ENCODE peak calls at places on chromosomes 7 and 10, in four cellular contexts. L, D, E and O are unnamed samples. For H3K27me3 and H3K36me3, the result is how much of the 10 kb centered on the place peaks cover.

GRCh38 chr10:3757638-3758490 is 27.1 kb downstream of the KLF6 start:
- DNase-seq in L (no peak), D (no peak), E (no peak), O (no peak)

GRCh38 chr10:109762556-109762955 is 160.8 kb downstream of the XPNPEP1 start:
- DNase-seq in L (no peak), D (no peak), E (no peak), O (no peak)

GRCh38 chr10:95229724-95230627 is 35.9 kb downstream of the ACSM6 start:
- DNase-seq in L (no peak), D (no peak), E (no peak), O (no peak)

GRCh38 chr7:30931927-30932540 is 20.4 kb downstream of the AQP1 start:
- DNase-seq in L (peak), D (peak), E (no peak), O (no peak)

GRCh38 chr7:29924684-29925083 is 64.9 kb downstream of the SCRN1 start:
- DNase-seq in L (no peak), D (no peak), E (no peak), O (no peak)

GRCh38 chr10:77925410-77925794 is 1.2 kb downstream of the DLG5 start:
- DNase-seq in L (no peak), D (peak), E (no peak), O (no peak)

GRCh38 chr7:130021105-130021834 is 29.9 kb downstream of the ZC3HC1 start:
- DNase-seq in L (no peak), D (no peak), E (no peak), O (peak)

GRCh38 chr7:272631-273030 is 17.3 kb upstream of the FOXL3 start:
- DNase-seq in L (no peak), D (no peak), E (no peak), O (peak)

GRCh38 chr7:154287370-154287769 is 235.2 kb downstream of the DPP6 start:
- DNase-seq in L (no peak), D (no peak), E (no peak), O (no peak)

GRCh38 chr10:773562-774161 is 84.2 kb upstream of the DIP2C start:
- DNase-seq in L (no peak), D (no peak), E (no peak), O (no peak)

GRCh38 chr7:47227762-47228177 is 354.1 kb downstream of the TNS3 start:
- DNase-seq in L (no peak), D (peak), E (no peak), O (no peak)

GRCh38 chr10:3401491-3401938 is 228.9 kb upstream of the PITRM1 start:
- DNase-seq in L (no peak), D (no peak), E (no peak), O (no peak)

GRCh38 chr7:44269417-44269816 is 56.0 kb downstream of the CAMK2B start:
- DNase-seq in L (no peak), D (no peak), E (no peak), O (no peak)

GRCh38 chr10:86290933-86291615 is 75.5 kb downstream of the GRID1 start:
- DNase-seq in L (no peak), D (no peak), E (no peak), O (no peak)

GRCh38 chr10:6164271-6165095 is 38.2 kb upstream of the PFKFB3 start:
- DNase-seq in L (no peak), D (no peak), E (peak), O (no peak)

GRCh38 chr10:15690031-15690430 is 29.7 kb downstream of the ITGA8 start:
- DNase-seq in L (no peak), D (no peak), E (no peak), O (no peak)

GRCh38 chr10:61701055-61701705 is 38.5 kb downstream of the CABCOCO1 start:
- DNase-seq in L (no peak), D (no peak), E (no peak), O (no peak)

GRCh38 chr7:24334012-24334411 is 50.0 kb downstream of the NPY start:
- DNase-seq in L (no peak), D (no peak), E (no peak), O (no peak)

GRCh38 chr10:102347236-102347828 is 48.2 kb upstream of the NFKB2 start:
- DNase-seq in L (peak), D (peak), E (no peak), O (peak)

GRCh38 chr10:102344067-102344466 is 51.4 kb upstream of the NFKB2 start:
- DNase-seq in L (no peak), D (no peak), E (no peak), O (no peak)

GRCh38 chr10:102342462-102342861 is 53.0 kb upstream of the NFKB2 start:
- DNase-seq in L (no peak), D (no peak), E (no peak), O (no peak)

GRCh38 chr10:102341038-102341688 is 54.3 kb upstream of the NFKB2 start:
- DNase-seq in L (no peak), D (no peak), E (no peak), O (no peak)

DNA sequence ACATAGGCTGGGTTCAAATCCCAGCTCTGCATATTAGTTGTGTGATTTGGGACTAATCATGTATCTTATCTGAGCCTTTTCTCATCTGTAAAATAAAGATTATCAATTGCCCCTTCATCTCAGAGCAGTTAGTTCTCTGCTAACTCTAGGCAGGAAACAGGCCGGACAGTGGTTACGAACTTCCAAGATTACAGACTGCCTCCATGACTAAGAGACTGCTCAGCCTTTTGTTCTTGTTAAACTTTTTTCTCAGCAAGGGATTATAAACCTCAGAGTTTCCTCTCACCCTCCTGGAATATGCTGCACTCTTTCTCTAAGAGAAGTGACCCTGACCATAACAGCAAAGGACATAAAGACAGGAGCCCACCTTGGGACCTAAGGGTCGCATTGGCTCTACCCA is 52.5 kb upstream of the NFKB2 start:
- DNase-seq in L (no peak), D (no peak), E (no peak), O (no peak)
- H3K27ac ChIP-seq in L (no peak), D (no peak), E (no peak), O (no peak)

GRCh38 chr10:103951183-103951582 is 15.8 kb upstream of the SLK start:
- DNase-seq in L (no peak), D (no peak), E (no peak), O (no peak)
- H3K27me3 ChIP-seq in L (under half), D (under half), E (under half), O (under half)

GRCh38 chr7:55992346-55992745 is 28.0 kb downstream of the NIPSNAP2 start:
- DNase-seq in L (no peak), D (no peak), E (no peak), O (no peak)
- H3K36me3 ChIP-seq in L (half or more), D (under half), E (under half), O (half or more)

DNA sequence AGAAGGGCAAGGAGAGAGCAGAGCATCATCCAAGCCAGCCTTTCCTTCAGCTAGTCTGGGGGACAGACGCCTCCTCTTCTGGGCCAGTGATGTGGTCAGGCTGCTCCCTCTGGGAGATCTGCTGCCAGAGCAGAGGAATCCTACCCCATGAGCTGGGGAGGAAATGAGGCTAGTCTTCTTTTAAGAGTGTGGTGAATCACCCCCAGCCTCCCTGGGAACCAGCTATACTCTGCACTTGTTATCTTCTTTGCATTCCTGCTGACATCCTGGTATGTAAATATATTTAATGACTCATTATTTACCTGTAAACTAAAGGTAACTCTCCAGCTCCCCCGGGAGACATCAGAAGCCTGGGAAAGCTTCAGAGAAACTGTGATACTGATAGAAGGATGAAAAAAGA is 41.6 kb upstream of the EPHB6 start:
- DNase-seq in L (no peak), D (no peak), E (no peak), O (no peak)
- H3K27ac ChIP-seq in L (no peak), D (no peak), E (peak), O (no peak)

DNA sequence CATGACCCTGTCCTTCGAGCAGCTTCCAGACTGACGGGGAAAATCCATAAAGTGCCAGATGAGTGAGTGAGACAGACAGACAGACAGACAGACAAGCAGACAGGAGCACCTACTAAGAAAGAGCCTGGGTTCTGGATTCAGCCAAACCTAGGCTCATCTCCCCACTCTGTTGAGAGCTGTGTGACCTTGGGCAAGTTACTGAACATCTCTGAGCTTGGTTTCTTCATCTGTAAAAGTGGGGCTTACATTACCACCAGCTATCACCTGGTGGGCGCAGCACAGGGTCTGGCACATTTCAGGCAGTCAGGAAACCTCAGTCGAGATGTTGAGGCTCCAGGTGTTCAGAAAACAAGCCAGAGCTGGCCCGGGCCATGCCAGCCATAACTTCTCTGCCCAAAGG is 37.6 kb downstream of the C10orf105 start:
- DNase-seq in L (no peak), D (no peak), E (no peak), O (no peak)
- H3K27me3 ChIP-seq in L (under half), D (under half), E (under half), O (under half)

GRCh38 chr7:94557211-94557610 is 47.6 kb downstream of the CASD1 start:
- DNase-seq in L (no peak), D (no peak), E (no peak), O (no peak)
- H3K36me3 ChIP-seq in L (under half), D (under half), E (under half), O (half or more)

GRCh38 chr7:42344168-42344755 is 107.3 kb upstream of the GLI3 start:
- DNase-seq in L (no peak), D (no peak), E (no peak), O (no peak)
- H3K27ac ChIP-seq in L (no peak), D (no peak), E (no peak), O (no peak)

DNA sequence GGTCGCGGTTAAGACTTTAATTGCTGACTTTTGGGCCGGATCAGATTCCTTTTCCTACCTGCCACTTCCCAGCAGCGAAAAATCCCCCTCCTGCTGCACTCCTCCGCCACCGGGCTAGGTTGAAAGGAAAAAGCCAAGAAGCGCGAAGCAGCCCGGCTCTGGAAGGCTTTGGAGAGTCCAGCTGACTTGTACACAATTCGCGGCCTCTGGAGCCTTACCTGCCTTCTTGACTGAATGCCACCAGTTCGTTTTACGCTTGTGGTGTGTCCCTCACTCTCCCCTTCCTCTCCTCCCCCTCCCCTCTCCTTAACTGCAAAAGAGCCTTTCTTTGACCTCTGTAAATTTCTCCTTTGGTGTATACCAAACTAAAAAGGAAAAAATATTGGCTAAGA is 2.7 kb upstream of the FEZF1 start:
- DNase-seq in L (no peak), D (no peak), E (no peak), O (no peak)
- H3K27me3 ChIP-seq in L (half or more), D (half or more), E (under half), O (half or more)

DNA sequence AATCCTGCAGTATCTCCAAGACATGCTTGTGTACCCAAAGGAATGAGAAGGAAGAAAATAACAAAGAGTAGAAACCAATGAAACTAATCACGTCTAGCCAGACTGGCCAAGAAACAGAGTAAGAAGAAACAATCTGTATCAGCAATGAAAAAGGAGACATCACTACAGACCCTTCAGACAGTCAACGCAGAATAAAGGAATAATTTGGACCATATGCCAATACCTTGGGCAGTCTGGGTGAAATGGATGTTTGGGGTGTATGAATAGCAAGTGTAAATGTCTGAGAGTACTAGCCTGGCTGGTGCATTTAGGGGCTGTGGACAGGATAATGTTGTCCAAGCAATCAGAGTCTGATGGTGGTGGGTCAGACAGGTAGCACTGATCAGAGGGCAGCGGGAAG is 61.1 kb downstream of the SLC29A4 start:
- DNase-seq in L (no peak), D (no peak), E (no peak), O (no peak)
- H3K36me3 ChIP-seq in L (half or more), D (under half), E (under half), O (half or more)

GRCh38 chr7:150556521-150557138 is 10.6 kb upstream of the GIMAP4 start:
- DNase-seq in L (no peak), D (no peak), E (peak), O (no peak)
- H3K27ac ChIP-seq in L (no peak), D (no peak), E (peak), O (peak)